ENCODE peak calls at places on chromosomes 1 and 21, in six cellular contexts. V is substantia nigra, I is ELR, Q is AG10803, N is RPMI7951, Z is H7. X is an unnamed sample.

GRCh38 chr1:67748630-67749029 is 63.6 kb downstream of the GADD45A start:
- DNase-seq in V (no peak), Q (peak), I (peak), Z (no peak), N (peak), X (peak)

GRCh38 chr1:47262787-47263413 is 30.9 kb upstream of the TAL1 start:
- DNase-seq in N (peak), V (no peak), I (peak), Z (peak), Q (peak), X (peak)

GRCh38 chr1:151001592-151001991 is 5.1 kb downstream of the MINDY1 start:
- DNase-seq in V (no peak), I (peak), Z (no peak), Q (no peak), N (no peak), X (no peak)

GRCh38 chr1:51907079-51907702 is 28.7 kb upstream of the NRDC start:
- DNase-seq in I (no peak), Q (peak), N (peak), Z (no peak), V (no peak), X (no peak)

GRCh38 chr1:18922319-18922726 is 20.0 kb upstream of the ALDH4A1 start:
- DNase-seq in V (peak), I (peak), Z (no peak), Q (peak), N (peak), X (peak)

GRCh38 chr1:206792939-206793607 is 20.8 kb upstream of the IL10 start:
- DNase-seq in Z (no peak), N (peak), I (peak), V (no peak), Q (no peak), X (peak)

GRCh38 chr1:216457356-216457755 is 34.1 kb upstream of the USH2A start:
- DNase-seq in Z (peak), V (no peak), I (no peak), Q (no peak), N (peak), X (peak)

GRCh38 chr1:237875291-237875690 is 15.4 kb downstream of the ZP4 start:
- DNase-seq in Z (no peak), Q (no peak), N (peak), I (peak), V (no peak), X (peak)

GRCh38 chr1:23555949-23556640 is 3.2 kb downstream of the ID3 start:
- DNase-seq in N (peak), Z (peak), Q (peak), V (no peak), I (peak), X (peak)

GRCh38 chr21:39004776-39005605 is 178.3 kb downstream of the PSMG1 start:
- DNase-seq in N (peak), V (peak), I (no peak), Q (peak), Z (peak), X (peak)

GRCh38 chr1:242770366-242770765 is 245.9 kb upstream of the PLD5 start:
- DNase-seq in Q (no peak), N (no peak), Z (no peak), V (no peak), I (no peak), X (no peak)

GRCh38 chr1:70462611-70463010 is 51.5 kb downstream of the CTH start:
- DNase-seq in N (peak), Q (no peak), I (no peak), Z (no peak), V (no peak), X (no peak)

GRCh38 chr1:105023719-105024118 is 1274.0 kb downstream of the AMY1C start:
- DNase-seq in Q (no peak), Z (no peak), V (no peak), I (no peak), N (no peak), X (no peak)

GRCh38 chr1:199083680-199084079 is 444.8 kb downstream of the PTPRC start:
- DNase-seq in I (no peak), Z (no peak), N (peak), V (peak), Q (peak), X (peak)

GRCh38 chr1:233172201-233172600 is 123.3 kb downstream of the PCNX2 start:
- DNase-seq in Q (peak), V (no peak), I (peak), Z (peak), N (peak), X (peak)

GRCh38 chr1:155261401-155261887 is 716 bp downstream of the SCAMP3 start:
- DNase-seq in Q (no peak), V (no peak), Z (no peak), N (no peak), I (peak), X (peak)

GRCh38 chr21:45970674-45971486 is 10.7 kb upstream of the COL6A1 start:
- DNase-seq in Z (peak), I (peak), N (peak), Q (no peak), V (no peak), X (peak)

GRCh38 chr1:38455829-38456563 is 403.6 kb downstream of the RRAGC start:
- DNase-seq in Z (no peak), N (peak), I (no peak), V (no peak), Q (no peak), X (peak)

GRCh38 chr1:10217748-10218441 is 7.5 kb downstream of the KIF1B start:
- DNase-seq in N (peak), Q (peak), Z (no peak), V (peak), I (peak), X (peak)

GRCh38 chr1:221429262-221429661 is 312.6 kb downstream of the DUSP10 start:
- DNase-seq in Z (no peak), Q (peak), I (peak), N (peak), V (no peak), X (peak)

GRCh38 chr1:82179162-82179561 is 378.4 kb downstream of the ADGRL2 start:
- DNase-seq in Z (no peak), N (no peak), V (no peak), Q (no peak), I (no peak), X (no peak)

GRCh38 chr21:26732442-26733221 is 112.6 kb downstream of the ADAMTS1 start:
- DNase-seq in N (peak), Z (peak), V (peak), I (peak), Q (peak), X (peak)

GRCh38 chr1:119159096-119159495 is 18.6 kb upstream of the WARS2 start:
- DNase-seq in Q (peak), N (no peak), V (no peak), Z (no peak), I (peak), X (peak)